ENCODE peak calls at places on chromosomes 11 and 22, in nine cellular contexts. H is psoas muscle, C is body of pancreas, L is IMR-90, I is A549, M is PC-3, X is mammary epithelial cell, J is sigmoid colon, F is progenitor cell of endocrine pancreas. A is an unnamed sample.

GRCh38 chr11:134664863-134665535 is 253.0 kb upstream of the B3GAT1 start:
- DNase-seq in F (no peak), X (no peak), C (no peak), I (no peak), H (no peak), M (no peak), L (no peak), J (peak; percentile 58), A (no peak)

GRCh38 chr11:16155448-16155847 is 200.9 kb downstream of the SOX6 start:
- DNase-seq in J (no peak), X (peak; percentile 19), C (no peak), I (peak; percentile 6), F (no peak), L (no peak), H (no peak), M (peak; percentile 4), A (no peak)

GRCh38 chr22:22721681-22722309 is 77.4 kb downstream of the GGTLC2 start:
- DNase-seq in X (peak; percentile 45), M (peak; percentile 68), J (no peak), H (no peak), I (no peak), F (no peak), L (peak; percentile 83), C (no peak), A (peak; percentile 44)

GRCh38 chr22:19522881-19523239 is 1.4 kb downstream of the CLDN5 start:
- DNase-seq in M (no peak), J (no peak), F (no peak), C (no peak), I (no peak), L (no peak), X (no peak), H (no peak), A (no peak)

GRCh38 chr11:86592659-86593451 is 79.6 kb downstream of the ME3 start:
- DNase-seq in H (peak; percentile 59), F (no peak), I (peak; percentile 82), X (peak; percentile 81), M (peak; percentile 96), L (peak; percentile 87), J (peak; percentile 87), C (peak; percentile 87), A (peak; percentile 38)

GRCh38 chr11:79564288-79564925 is 123.6 kb upstream of the TENM4 start:
- DNase-seq in C (no peak), F (no peak), J (no peak), H (no peak), X (no peak), L (no peak), M (no peak), I (no peak), A (no peak)

GRCh38 chr11:62179995-62180394 is 10.0 kb upstream of the SCGB1D1 start:
- DNase-seq in M (no peak), C (no peak), I (no peak), L (no peak), H (no peak), J (no peak), X (no peak), F (no peak), A (no peak)

GRCh38 chr11:2816941-2817421 is 68.6 kb downstream of the CDKN1C start:
- DNase-seq in F (no peak), X (peak; percentile 11), L (peak; percentile 81), J (peak; percentile 82), H (peak; percentile 26), C (no peak), I (no peak), M (no peak), A (no peak)

GRCh38 chr11:118956847-118957469 is 860 bp downstream of the UPK2 start:
- DNase-seq in L (no peak), F (no peak), H (no peak), J (no peak), X (no peak), M (no peak), C (no peak), I (no peak), A (no peak)
- TF ChIP-seq CTCF in L (no peak), F (peak; percentile 4), H (no peak), J (no peak), X (no peak), M (no peak), C (no peak), I (no peak), A (peak; percentile 1)

GRCh38 chr11:102451041-102451692 is 1.4 kb downstream of the TMEM123 start:
- DNase-seq in J (no peak), L (no peak), H (no peak), I (no peak), F (no peak), M (no peak), C (no peak), X (no peak), A (no peak)

GRCh38 chr11:102452461-102453285 is at the start of gene TMEM123:
- DNase-seq in X (peak; percentile 67), I (peak; percentile 48), L (peak; percentile 58), F (peak; percentile 68), J (peak; percentile 92), M (peak; percentile 67), H (peak; percentile 79), C (peak; percentile 71), A (peak; percentile 75)

GRCh38 chr11:102449651-102450570 is 2.7 kb downstream of the TMEM123 start:
- DNase-seq in L (no peak), X (no peak), M (no peak), F (no peak), C (no peak), J (no peak), H (no peak), I (no peak), A (no peak)

GRCh38 chr11:102453286-102453797 is 777 bp upstream of the TMEM123 start:
- DNase-seq in X (peak; percentile 49), C (no peak), L (no peak), J (no peak), M (peak; percentile 42), H (no peak), I (no peak), F (no peak), A (no peak)

DNA sequence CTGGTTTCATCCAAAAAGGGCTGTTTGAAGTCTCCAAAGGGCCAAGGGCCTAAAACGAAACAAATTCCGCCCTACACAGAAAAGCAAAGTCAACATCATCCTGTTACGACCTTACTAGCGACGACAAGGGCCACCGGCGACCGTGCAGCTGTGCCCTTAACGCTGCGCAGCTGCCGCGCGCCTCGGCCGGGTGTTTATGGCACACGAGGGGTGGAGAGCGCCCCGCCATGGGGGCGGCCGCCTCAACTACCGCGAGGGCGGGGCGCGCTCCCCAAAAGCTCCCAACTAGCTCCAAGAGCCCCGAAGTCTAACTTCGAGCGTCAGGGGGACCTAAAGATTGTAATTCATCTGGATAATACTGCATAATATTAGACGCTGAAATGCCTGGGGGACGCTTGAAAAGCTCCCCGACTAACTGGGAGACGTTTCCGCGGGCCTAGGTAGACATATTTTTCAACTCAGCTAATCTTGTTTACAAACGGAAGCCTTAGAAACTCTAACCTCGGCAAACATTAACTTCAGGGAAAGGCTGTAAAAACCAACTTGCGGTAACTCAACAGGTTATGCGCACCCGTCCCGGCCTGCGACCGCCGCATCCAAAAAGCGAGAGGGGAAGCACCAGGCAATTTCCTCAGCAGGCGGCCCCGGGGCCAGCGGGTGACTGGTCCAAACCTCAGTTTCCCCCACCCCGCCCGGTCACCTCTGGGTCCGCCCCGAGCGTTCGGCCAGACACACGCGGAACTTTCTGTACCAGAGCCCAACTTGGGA is 688 bp downstream of the TMEM123 start:
- DNase-seq in I (peak; percentile 22), L (peak; percentile 28), X (peak; percentile 58), J (peak; percentile 83), H (peak; percentile 59), M (peak; percentile 67), F (peak; percentile 48), C (peak; percentile 65), A (peak; percentile 54)
- TF ChIP-seq CTCF in I (no peak), L (peak; percentile 17), X (peak; percentile 25), J (no peak), H (no peak), M (peak; percentile 44), F (peak; percentile 25), C (no peak), A (no peak)

GRCh38 chr11:22340803-22341581 is 2.8 kb downstream of the SLC17A6 start:
- DNase-seq in X (no peak), L (no peak), I (no peak), H (no peak), J (no peak), F (no peak), M (no peak), C (no peak), A (no peak)

GRCh38 chr11:22346283-22346682 is 8.1 kb downstream of the SLC17A6 start:
- DNase-seq in C (no peak), F (no peak), X (no peak), L (no peak), M (no peak), J (no peak), H (no peak), I (no peak), A (no peak)

GRCh38 chr11:22341582-22341919 is 3.4 kb downstream of the SLC17A6 start:
- DNase-seq in X (no peak), C (no peak), I (no peak), L (no peak), H (no peak), J (no peak), M (no peak), F (no peak), A (no peak)

GRCh38 chr11:22342599-22343138 is 4.5 kb downstream of the SLC17A6 start:
- DNase-seq in J (no peak), L (no peak), F (no peak), C (no peak), I (no peak), X (no peak), H (no peak), M (no peak), A (no peak)

DNA sequence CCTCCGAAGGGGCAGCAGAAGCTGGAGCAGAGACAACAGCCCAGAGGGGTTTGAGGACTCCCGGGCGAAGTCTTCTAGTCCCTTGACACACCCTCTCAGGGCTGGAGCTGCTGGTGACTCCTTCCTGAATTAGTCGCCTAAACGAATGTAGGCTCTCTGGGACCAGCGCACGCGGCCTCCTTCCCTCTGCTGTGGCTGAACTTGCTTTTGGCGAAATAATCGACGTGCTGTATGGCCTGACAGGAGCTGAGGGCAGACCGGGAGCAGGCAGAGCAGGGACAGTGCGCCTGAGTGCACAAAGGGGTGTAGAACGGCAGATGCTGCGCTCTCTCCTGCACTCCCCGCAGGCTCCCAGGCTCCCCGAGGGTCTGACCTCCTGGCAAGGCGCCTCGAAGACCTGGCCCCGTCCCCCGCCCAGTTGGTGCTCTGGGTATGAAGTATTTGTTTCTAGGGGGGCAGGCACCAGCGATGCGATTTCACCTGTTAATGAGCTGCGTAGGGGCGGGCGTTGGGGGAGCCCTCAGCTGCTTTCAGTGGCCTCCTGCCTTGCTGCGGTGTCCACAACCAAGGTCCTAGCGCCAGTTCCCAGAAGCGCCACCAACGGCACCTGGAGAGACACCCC is 5.3 kb downstream of the SLC17A6 start:
- DNase-seq in X (no peak), F (no peak), L (no peak), H (no peak), J (no peak), I (no peak), M (no peak), C (peak; percentile 11), A (no peak)
- TF ChIP-seq CTCF in X (no peak), F (no peak), L (no peak), H (no peak), J (no peak), I (no peak), M (no peak), C (no peak), A (no peak)

DNA sequence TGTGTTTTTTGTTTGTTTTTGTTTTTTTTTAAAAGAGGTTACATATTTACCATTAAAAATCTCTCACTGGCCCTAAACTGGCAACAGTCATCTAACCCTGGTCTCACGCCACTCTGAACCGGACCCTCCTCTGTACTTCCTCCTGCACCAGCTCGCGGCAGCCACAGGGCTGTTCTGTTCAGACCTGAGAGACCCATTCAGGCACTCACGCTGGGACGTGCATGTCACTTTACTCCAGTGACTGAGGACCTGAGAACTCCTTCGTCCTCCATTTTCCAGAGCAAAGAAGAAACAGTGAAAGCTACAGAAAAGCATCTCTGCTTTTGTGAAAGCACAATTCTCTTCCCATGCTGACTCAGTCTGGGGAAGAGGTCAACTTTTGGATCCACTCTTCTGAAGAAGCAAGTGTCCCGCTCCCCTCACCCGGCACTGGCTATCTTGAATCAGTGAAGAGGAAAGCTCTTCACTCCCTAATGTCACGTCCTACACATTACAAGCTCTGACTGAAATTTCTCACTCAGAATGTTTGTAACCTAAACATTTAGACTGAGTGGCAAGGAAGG is 24.6 kb downstream of the PISD start:
- DNase-seq in H (no peak), C (no peak), I (no peak), J (no peak), L (no peak), X (no peak), M (no peak), F (no peak), A (peak; percentile 35)
- TF ChIP-seq CTCF in H (no peak), C (no peak), I (no peak), J (no peak), L (no peak), X (no peak), M (no peak), F (no peak), A (no peak)

A was measured in natural killer cell.